ENCODE peak calls at places on chromosomes 4 and X, in seven cellular contexts. One of them, this sample, is unnamed.
A peak's percentile ranks its signal among the peaks of the same experiment; 100 is the strongest.

GRCh38 chr4:10212400-10212799 is 95.8 kb upstream of the WDR1 start:
- DNase-seq in SJSA1: no peak
- DNase-seq in hypothalamus: no peak
- DNase-seq in endothelial cell: no peak
- DNase-seq in H54: no peak
- DNase-seq in mesendoderm: no peak
- DNase-seq in stimulated activated CD4-positive, alpha-beta T cell treated with anti-CD3 and anti-CD28 coated beads, TNF-alpha, amount 100 ng/mL, for 48 hours: no peak
- DNase-seq in this sample: no peak

GRCh38 chr4:147714575-147715401 is 17.1 kb upstream of the ARHGAP10 start:
- DNase-seq in SJSA1: no peak
- DNase-seq in hypothalamus: no peak
- DNase-seq in endothelial cell: no peak
- DNase-seq in H54: no peak
- DNase-seq in mesendoderm: peak; percentile 53
- DNase-seq in stimulated activated CD4-positive, alpha-beta T cell treated with anti-CD3 and anti-CD28 coated beads, TNF-alpha, amount 100 ng/mL, for 48 hours: no peak
- DNase-seq in this sample: no peak

GRCh38 chrX:10208953-10209352 is 52.2 kb downstream of the CLCN4 start:
- DNase-seq in SJSA1: no peak
- DNase-seq in hypothalamus: no peak
- DNase-seq in endothelial cell: no peak
- DNase-seq in H54: no peak
- DNase-seq in mesendoderm: no peak
- DNase-seq in stimulated activated CD4-positive, alpha-beta T cell treated with anti-CD3 and anti-CD28 coated beads, TNF-alpha, amount 100 ng/mL, for 48 hours: no peak
- DNase-seq in this sample: no peak

GRCh38 chr4:38964942-38965775 is 67.0 kb downstream of the TMEM156 start:
- DNase-seq in SJSA1: no peak
- DNase-seq in hypothalamus: no peak
- DNase-seq in endothelial cell: no peak
- DNase-seq in H54: no peak
- DNase-seq in mesendoderm: no peak
- DNase-seq in stimulated activated CD4-positive, alpha-beta T cell treated with anti-CD3 and anti-CD28 coated beads, TNF-alpha, amount 100 ng/mL, for 48 hours: no peak
- DNase-seq in this sample: no peak

GRCh38 chr4:121213940-121214339 is 49.8 kb upstream of the TNIP3 start:
- DNase-seq in SJSA1: no peak
- DNase-seq in hypothalamus: no peak
- DNase-seq in endothelial cell: no peak
- DNase-seq in H54: no peak
- DNase-seq in mesendoderm: peak; percentile 13
- DNase-seq in stimulated activated CD4-positive, alpha-beta T cell treated with anti-CD3 and anti-CD28 coated beads, TNF-alpha, amount 100 ng/mL, for 48 hours: no peak
- DNase-seq in this sample: no peak

GRCh38 chr4:3489451-3489962 is 26.4 kb downstream of the DOK7 start:
- DNase-seq in SJSA1: no peak
- DNase-seq in hypothalamus: no peak
- DNase-seq in endothelial cell: no peak
- DNase-seq in H54: no peak
- DNase-seq in mesendoderm: peak; percentile 38
- DNase-seq in stimulated activated CD4-positive, alpha-beta T cell treated with anti-CD3 and anti-CD28 coated beads, TNF-alpha, amount 100 ng/mL, for 48 hours: no peak
- DNase-seq in this sample: no peak

GRCh38 chrX:40502688-40503087 is 78.1 kb upstream of the ATP6AP2 start:
- DNase-seq in SJSA1: no peak
- DNase-seq in hypothalamus: no peak
- DNase-seq in endothelial cell: no peak
- DNase-seq in H54: no peak
- DNase-seq in mesendoderm: no peak
- DNase-seq in stimulated activated CD4-positive, alpha-beta T cell treated with anti-CD3 and anti-CD28 coated beads, TNF-alpha, amount 100 ng/mL, for 48 hours: no peak
- DNase-seq in this sample: no peak

GRCh38 chr4:183333983-183334382 is 11.8 kb upstream of the CLDN24 start:
- DNase-seq in SJSA1: no peak
- DNase-seq in hypothalamus: no peak
- DNase-seq in endothelial cell: no peak
- DNase-seq in H54: no peak
- DNase-seq in mesendoderm: peak; percentile 26
- DNase-seq in stimulated activated CD4-positive, alpha-beta T cell treated with anti-CD3 and anti-CD28 coated beads, TNF-alpha, amount 100 ng/mL, for 48 hours: no peak
- DNase-seq in this sample: no peak

GRCh38 chr4:171813195-171813955 is at the start of gene GALNTL6:
- DNase-seq in SJSA1: no peak
- DNase-seq in hypothalamus: no peak
- DNase-seq in endothelial cell: peak; percentile 33
- DNase-seq in H54: no peak
- DNase-seq in mesendoderm: peak; percentile 53
- DNase-seq in stimulated activated CD4-positive, alpha-beta T cell treated with anti-CD3 and anti-CD28 coated beads, TNF-alpha, amount 100 ng/mL, for 48 hours: no peak
- DNase-seq in this sample: no peak

GRCh38 chr4:169620846-169621228 is 459 bp downstream of the CLCN3 start:
- DNase-seq in SJSA1: no peak
- DNase-seq in hypothalamus: peak; percentile 29
- DNase-seq in endothelial cell: peak; percentile 19
- DNase-seq in H54: no peak
- DNase-seq in mesendoderm: peak; percentile 62
- DNase-seq in stimulated activated CD4-positive, alpha-beta T cell treated with anti-CD3 and anti-CD28 coated beads, TNF-alpha, amount 100 ng/mL, for 48 hours: no peak
- DNase-seq in this sample: no peak

GRCh38 chr4:99763635-99764101 is 53.0 kb upstream of the DAPP1 start:
- DNase-seq in SJSA1: peak; percentile 62
- DNase-seq in hypothalamus: no peak
- DNase-seq in endothelial cell: no peak
- DNase-seq in H54: peak; percentile 26
- DNase-seq in mesendoderm: peak; percentile 3
- DNase-seq in stimulated activated CD4-positive, alpha-beta T cell treated with anti-CD3 and anti-CD28 coated beads, TNF-alpha, amount 100 ng/mL, for 48 hours: peak; percentile 8
- DNase-seq in this sample: no peak

GRCh38 chr4:26819026-26819425 is 41.6 kb upstream of the STIM2 start:
- DNase-seq in SJSA1: no peak
- DNase-seq in hypothalamus: no peak
- DNase-seq in endothelial cell: no peak
- DNase-seq in H54: no peak
- DNase-seq in mesendoderm: no peak
- DNase-seq in stimulated activated CD4-positive, alpha-beta T cell treated with anti-CD3 and anti-CD28 coated beads, TNF-alpha, amount 100 ng/mL, for 48 hours: no peak
- DNase-seq in this sample: no peak

GRCh38 chrX:101659601-101660063 is at the start of gene ARMCX2:
- DNase-seq in SJSA1: no peak
- DNase-seq in hypothalamus: peak; percentile 38
- DNase-seq in endothelial cell: peak; percentile 30
- DNase-seq in H54: peak; percentile 17
- DNase-seq in mesendoderm: peak; percentile 74
- DNase-seq in stimulated activated CD4-positive, alpha-beta T cell treated with anti-CD3 and anti-CD28 coated beads, TNF-alpha, amount 100 ng/mL, for 48 hours: no peak
- DNase-seq in this sample: no peak

GRCh38 chr4:145681518-145681917 is 1.6 kb downstream of the C4orf51 start:
- DNase-seq in SJSA1: no peak
- DNase-seq in hypothalamus: no peak
- DNase-seq in endothelial cell: no peak
- DNase-seq in H54: no peak
- DNase-seq in mesendoderm: no peak
- DNase-seq in stimulated activated CD4-positive, alpha-beta T cell treated with anti-CD3 and anti-CD28 coated beads, TNF-alpha, amount 100 ng/mL, for 48 hours: no peak
- DNase-seq in this sample: no peak

GRCh38 chr4:149522031-149522430 is 293.6 kb downstream of the IQCM start:
- DNase-seq in SJSA1: no peak
- DNase-seq in hypothalamus: no peak
- DNase-seq in endothelial cell: no peak
- DNase-seq in H54: no peak
- DNase-seq in mesendoderm: no peak
- DNase-seq in stimulated activated CD4-positive, alpha-beta T cell treated with anti-CD3 and anti-CD28 coated beads, TNF-alpha, amount 100 ng/mL, for 48 hours: no peak
- DNase-seq in this sample: no peak

GRCh38 chr4:148437439-148437838 is 4.8 kb downstream of the NR3C2 start:
- DNase-seq in SJSA1: no peak
- DNase-seq in hypothalamus: no peak
- DNase-seq in endothelial cell: no peak
- DNase-seq in H54: no peak
- DNase-seq in mesendoderm: no peak
- DNase-seq in stimulated activated CD4-positive, alpha-beta T cell treated with anti-CD3 and anti-CD28 coated beads, TNF-alpha, amount 100 ng/mL, for 48 hours: no peak
- DNase-seq in this sample: no peak

This sample was measured in CMK.